ENCODE peak calls at places on chromosomes 4 and X, in eight cellular contexts. Z, A, L, W, Q, N, S and V are unnamed samples.
A peak's percentile ranks its signal among the peaks of the same experiment; 100 is the strongest.

GRCh38 chrX:19893722-19894121 is 6.3 kb upstream of the SH3KBP1 start:
- DNase-seq in Z (peak; percentile 82), A (no peak), L (no peak), W (no peak), Q (no peak), N (no peak), S (no peak), V (no peak)

GRCh38 chrX:46306103-46306502 is 239.1 kb downstream of the ZNF674 start:
- DNase-seq in Z (no peak), A (no peak), L (no peak), W (no peak), Q (no peak), N (no peak), S (no peak), V (no peak)

GRCh38 chrX:122094611-122095010 is 1047.2 kb downstream of the GLUD2 start:
- DNase-seq in Z (peak; percentile 15), A (no peak), L (no peak), W (no peak), Q (no peak), N (no peak), S (no peak), V (no peak)

GRCh38 chr4:61149278-61149677 is 50.8 kb upstream of the ADGRL3 start:
- DNase-seq in Z (peak; percentile 27), A (no peak), L (no peak), W (no peak), Q (no peak), N (no peak), S (no peak), V (no peak)

GRCh38 chr4:70801265-70801809 is 38.4 kb downstream of the GRSF1 start:
- DNase-seq in Z (no peak), A (no peak), L (no peak), W (no peak), Q (no peak), N (no peak), S (no peak), V (no peak)

GRCh38 chrX:104330966-104331365 is 76.2 kb upstream of the ESX1 start:
- DNase-seq in Z (peak; percentile 90), A (no peak), L (no peak), W (no peak), Q (no peak), N (no peak), S (no peak), V (no peak)

GRCh38 chrX:14616301-14616700 is 87.0 kb downstream of the GLRA2 start:
- DNase-seq in Z (no peak), A (no peak), L (no peak), W (no peak), Q (no peak), N (no peak), S (no peak), V (no peak)

GRCh38 chrX:17412692-17413091 is 37.7 kb downstream of the NHS start:
- DNase-seq in Z (peak; percentile 94), A (no peak), L (no peak), W (no peak), Q (no peak), N (no peak), S (no peak), V (no peak)

GRCh38 chrX:45669715-45670360 is 469.2 kb upstream of the DIPK2B start:
- DNase-seq in Z (no peak), A (no peak), L (no peak), W (no peak), Q (no peak), N (no peak), S (no peak), V (no peak)

DNA sequence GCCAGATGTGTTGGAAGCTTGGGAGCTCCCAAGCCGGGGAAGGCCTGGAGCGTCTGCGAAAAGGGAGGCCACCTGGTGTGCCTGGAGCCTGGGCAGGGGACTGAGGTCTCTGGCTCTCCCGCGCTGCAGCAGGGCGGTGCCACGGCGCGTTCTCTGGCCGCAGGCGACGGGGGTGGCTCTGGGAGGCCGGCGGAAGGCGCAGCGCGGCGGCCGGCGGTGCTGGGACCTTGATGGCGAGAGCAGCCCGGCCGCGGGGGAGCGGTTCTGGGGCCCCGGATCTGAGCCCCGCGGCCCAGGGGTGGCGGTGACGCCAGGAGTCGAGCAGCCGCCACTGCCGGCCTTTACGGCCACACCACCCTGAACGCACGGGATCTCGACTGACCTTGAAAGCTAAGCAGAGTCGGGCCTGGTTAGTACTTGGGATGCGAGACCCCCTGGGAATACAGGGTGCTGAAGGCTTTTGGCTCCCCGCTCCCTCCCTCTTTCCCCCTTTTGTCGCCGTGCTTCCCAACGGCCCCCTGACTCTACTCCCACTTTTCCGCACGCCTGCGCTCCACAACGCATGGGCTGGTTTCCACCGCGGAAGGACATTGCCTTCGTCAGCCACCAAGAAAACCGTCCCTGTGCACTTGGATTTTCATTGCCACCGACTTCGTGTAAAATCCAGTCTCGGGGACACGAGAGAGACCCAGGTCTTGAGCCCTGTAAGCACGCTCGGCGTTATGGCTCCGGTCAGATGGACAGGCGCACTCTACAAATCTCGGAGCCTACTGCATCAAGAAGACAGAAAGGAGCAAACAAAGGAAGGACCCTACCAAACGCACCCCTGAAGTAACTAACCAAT is 9.5 kb downstream of the FRG2 start:
- DNase-seq in Z (no peak), A (no peak), L (no peak), W (no peak), Q (peak; percentile 3), N (no peak), S (no peak), V (no peak)
- H3K4me3 ChIP-seq in Z (no peak overlapping the region), A (no peak overlapping the region), L (no peak overlapping the region), W (no peak overlapping the region), Q (no peak overlapping the region), N (peak overlapping the region; percentile 18), S (peak overlapping the region; percentile 9), V (peak overlapping the region; percentile 6)

DNA sequence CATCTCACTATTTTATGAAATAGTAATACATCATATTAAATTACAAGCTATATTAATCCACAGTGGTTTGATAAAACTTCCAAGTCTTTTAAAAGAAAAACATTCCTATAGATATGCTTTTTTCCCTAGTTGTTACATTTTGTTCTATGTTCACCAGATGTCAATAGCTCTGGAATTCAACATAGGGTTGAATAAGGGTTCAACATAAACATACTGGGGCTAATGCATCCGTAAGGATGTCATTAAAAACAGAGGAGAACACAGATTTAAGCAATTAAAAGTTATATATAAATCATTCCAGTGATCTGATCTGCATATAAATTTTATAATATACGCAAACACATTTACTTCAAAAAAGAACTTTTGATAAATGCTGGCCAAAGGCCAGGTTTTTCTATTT is 32.5 kb downstream of the SULT1B1 start:
- DNase-seq in Z (no peak), A (no peak), L (no peak), W (no peak), Q (no peak), N (no peak), S (no peak), V (no peak)
- H3K4me1 ChIP-seq in Z (no peaks in the 10 kb centered on the region), A (no peaks in the 10 kb centered on the region), L (no peaks in the 10 kb centered on the region), W (no peaks in the 10 kb centered on the region), Q (peaks cover 61% of the 10 kb centered on the region), N (no peaks in the 10 kb centered on the region), S (no peaks in the 10 kb centered on the region), V (no peaks in the 10 kb centered on the region)

GRCh38 chrX:53476371-53476770 is 42.2 kb upstream of the HSD17B10 start:
- DNase-seq in Z (no peak), A (no peak), L (no peak), W (no peak), Q (no peak), N (no peak), S (no peak), V (no peak)
- H3K27ac ChIP-seq in Z (no peak overlapping the region), A (no peak overlapping the region), L (no peak overlapping the region), W (no peak overlapping the region), Q (no peak overlapping the region), N (no peak overlapping the region), S (no peak overlapping the region), V (no peak overlapping the region)

GRCh38 chr4:145484240-145484846 is 2.7 kb downstream of the SMAD1 start:
- DNase-seq in Z (no peak), A (no peak), L (no peak), W (no peak), Q (no peak), N (no peak), S (no peak), V (no peak)
- H3K4me3 ChIP-seq in Z (no peak overlapping the region), A (peak overlapping the region; percentile 6), L (no peak overlapping the region), W (no peak overlapping the region), Q (no peak overlapping the region), N (peak overlapping the region; percentile 98), S (no peak overlapping the region), V (no peak overlapping the region)

GRCh38 chrX:68696267-68696666 is 48.8 kb downstream of the STARD8 start:
- DNase-seq in Z (no peak), A (no peak), L (no peak), W (no peak), Q (no peak), N (no peak), S (no peak), V (no peak)

GRCh38 chrX:68697465-68698125 is 50.1 kb downstream of the STARD8 start:
- DNase-seq in Z (no peak), A (no peak), L (no peak), W (no peak), Q (no peak), N (no peak), S (no peak), V (no peak)

GRCh38 chrX:68699960-68700746 is 52.7 kb downstream of the STARD8 start:
- DNase-seq in Z (no peak), A (no peak), L (no peak), W (peak; percentile 50), Q (no peak), N (no peak), S (no peak), V (no peak)

GRCh38 chrX:68697036-68697435 is 49.6 kb downstream of the STARD8 start:
- DNase-seq in Z (no peak), A (no peak), L (no peak), W (no peak), Q (no peak), N (no peak), S (no peak), V (no peak)

DNA sequence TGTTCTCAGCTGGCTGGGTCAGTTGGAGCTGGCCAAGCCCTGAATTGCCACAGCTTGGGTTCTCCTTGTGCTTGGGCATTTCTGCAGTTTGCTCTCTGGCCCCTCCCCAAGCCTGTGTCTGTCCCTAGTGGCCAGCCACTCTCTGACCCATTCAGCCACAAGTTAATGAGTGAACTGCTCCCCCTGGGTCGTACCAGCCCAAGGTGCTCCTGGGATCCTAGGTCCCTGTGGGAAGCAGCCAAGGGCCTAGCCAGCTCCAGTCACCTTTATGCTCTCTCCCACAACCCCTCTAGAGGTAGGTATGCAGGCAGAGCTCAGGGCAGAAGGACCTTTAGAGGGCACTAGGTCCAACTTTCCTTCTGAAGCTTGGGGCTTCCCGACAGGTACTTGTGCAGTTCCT is 51.5 kb downstream of the STARD8 start:
- DNase-seq in Z (no peak), A (no peak), L (no peak), W (peak; percentile 83), Q (no peak), N (no peak), S (no peak), V (no peak)
- H3K4me1 ChIP-seq in Z (no peaks in the 10 kb centered on the region), A (peaks cover 52% of the 10 kb centered on the region), L (no peaks in the 10 kb centered on the region), W (peaks cover 58% of the 10 kb centered on the region), Q (no peaks in the 10 kb centered on the region), N (peaks cover 26% of the 10 kb centered on the region), S (no peaks in the 10 kb centered on the region), V (peaks cover 1% of the 10 kb centered on the region)

DNA sequence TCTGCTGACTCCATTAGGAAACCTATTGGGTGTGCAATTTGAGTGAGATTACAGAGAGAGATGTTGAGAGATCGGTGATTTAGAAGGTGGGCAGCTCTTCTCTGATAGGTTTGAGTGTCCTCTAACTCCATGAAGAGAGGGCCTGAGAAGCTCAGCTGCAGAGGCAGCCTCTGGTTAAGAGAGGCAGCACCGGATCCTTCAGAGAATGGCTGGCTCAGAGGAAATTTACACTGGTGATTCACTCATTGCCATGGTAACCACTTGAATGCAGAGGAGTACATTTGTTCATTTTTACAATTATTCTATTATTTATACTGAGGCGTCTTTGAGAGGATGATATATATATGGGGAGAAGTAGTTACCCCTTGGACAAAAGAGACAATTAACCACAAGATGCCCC is 171.7 kb downstream of the PDGFRA start:
- DNase-seq in Z (peak; percentile 84), A (no peak), L (no peak), W (no peak), Q (peak; percentile 32), N (no peak), S (no peak), V (no peak)
- H3K27ac ChIP-seq in Z (no peak overlapping the region), A (no peak overlapping the region), L (no peak overlapping the region), W (no peak overlapping the region), Q (no peak overlapping the region), N (no peak overlapping the region), S (no peak overlapping the region), V (no peak overlapping the region)